ENCODE peak calls at places on chromosome 20, in ten cellular contexts. I is uterus, T is GM03348, Q is GF-D8, R is non-pigmented ciliary epithelial cell, Z is cardiac muscle cell, B is NCI-H1105 treated with DMSO at 0.1 percent for 48 hours, V is suprapubic skin, G is Calu3, K is HCT116. P is an unnamed sample.

GRCh38 chr20:64045346-64046011 is 4.0 kb downstream of the SOX18 start:
- DNase-seq in V (no peak), Q (no peak), B (no peak), I (no peak), R (no peak), G (no peak), Z (no peak), K (no peak), T (no peak), P (no peak)

GRCh38 chr20:15637971-15638754 is 935.1 kb downstream of the KIF16B start:
- DNase-seq in G (no peak), K (no peak), I (no peak), V (no peak), T (no peak), R (no peak), Q (no peak), B (peak; percentile 17), Z (peak; percentile 5), P (peak; percentile 17)

GRCh38 chr20:3710703-3711417 is 1.5 kb downstream of the SIGLEC1 start:
- DNase-seq in B (peak; percentile 43), Q (no peak), Z (peak; percentile 73), G (peak; percentile 74), K (peak; percentile 16), V (no peak), R (no peak), T (peak; percentile 93), I (peak; percentile 85), P (peak; percentile 90)

GRCh38 chr20:63950701-63951397 is 5.4 kb downstream of the UCKL1 start:
- DNase-seq in V (no peak), Z (peak; percentile 77), K (no peak), B (no peak), I (no peak), G (no peak), Q (no peak), R (no peak), T (no peak), P (no peak)

GRCh38 chr20:51249215-51249614 is 226.3 kb upstream of the KCNG1 start:
- DNase-seq in B (no peak), R (no peak), K (no peak), I (no peak), V (no peak), Z (no peak), Q (no peak), T (no peak), G (no peak), P (no peak)

GRCh38 chr20:63835031-63835858 is 4.2 kb upstream of the ZBTB46 start:
- DNase-seq in G (peak; percentile 98), K (peak; percentile 90), B (no peak), T (peak; percentile 96), R (peak; percentile 96), V (peak; percentile 86), I (peak; percentile 92), Z (peak; percentile 99), Q (no peak), P (peak; percentile 68)

GRCh38 chr20:34579191-34579661 is 20.7 kb downstream of the MAP1LC3A start:
- DNase-seq in G (peak; percentile 71), Z (no peak), R (no peak), I (peak; percentile 54), B (peak; percentile 6), V (no peak), Q (no peak), T (peak; percentile 84), K (peak; percentile 28), P (no peak)

GRCh38 chr20:50395258-50395729 is 114.9 kb upstream of the PTPN1 start:
- DNase-seq in K (no peak), V (peak; percentile 81), Q (no peak), Z (no peak), G (no peak), T (peak; percentile 36), R (no peak), B (no peak), I (peak; percentile 71), P (no peak)

GRCh38 chr20:25278636-25279361 is 30.9 kb downstream of the PYGB start:
- DNase-seq in K (no peak), Z (no peak), T (no peak), I (peak; percentile 11), Q (no peak), V (peak; percentile 56), B (no peak), R (no peak), G (no peak), P (no peak)

GRCh38 chr20:49595811-49596545 is 28.0 kb upstream of the PTGIS start:
- DNase-seq in R (peak; percentile 76), T (peak; percentile 57), Q (no peak), Z (no peak), I (peak; percentile 71), V (no peak), K (no peak), G (no peak), B (no peak), P (no peak)

GRCh38 chr20:51306521-51307358 is 235.8 kb downstream of the NFATC2 start:
- DNase-seq in Q (no peak), V (peak; percentile 76), T (peak; percentile 94), R (no peak), K (peak; percentile 62), B (peak; percentile 69), I (peak; percentile 73), G (peak; percentile 92), Z (peak; percentile 87), P (peak; percentile 83)

GRCh38 chr20:21571841-21572690 is 58.2 kb upstream of the NKX2-2 start:
- DNase-seq in T (peak; percentile 57), B (peak; percentile 35), I (no peak), R (no peak), K (no peak), G (no peak), Q (no peak), V (no peak), Z (peak; percentile 39), P (no peak)

GRCh38 chr20:40966103-40966502 is 62.5 kb upstream of the TOP1 start:
- DNase-seq in K (no peak), T (no peak), B (no peak), R (no peak), Q (no peak), I (no peak), G (no peak), V (no peak), Z (peak; percentile 14), P (no peak)

GRCh38 chr20:36861625-36861874 is 14.4 kb upstream of the TLDC2 start:
- DNase-seq in V (no peak), R (no peak), I (no peak), Z (no peak), G (no peak), K (no peak), Q (no peak), B (no peak), T (no peak), P (no peak)

GRCh38 chr20:4135385-4136077 is 120.2 kb upstream of the RNF24 start:
- DNase-seq in B (no peak), G (peak; percentile 83), K (peak; percentile 96), I (peak; percentile 40), Q (no peak), R (peak; percentile 92), Z (no peak), V (no peak), T (peak; percentile 94), P (no peak)

GRCh38 chr20:9838378-9839295 is at the start of gene PAK5:
- DNase-seq in G (peak; percentile 75), Z (peak; percentile 95), B (peak; percentile 96), T (peak; percentile 13), K (peak; percentile 1), Q (no peak), I (no peak), R (peak; percentile 10), V (no peak), P (peak; percentile 81)

GRCh38 chr20:4027590-4028265 is 12.4 kb upstream of the RNF24 start:
- DNase-seq in Q (no peak), I (no peak), K (no peak), G (no peak), V (no peak), T (no peak), B (no peak), R (no peak), Z (no peak), P (no peak)

P was measured in neural crest cell.